ENCODE peak calls at places on chromosomes 3 and 15, in seven cellular contexts. One of them, this sample, is unnamed.

GRCh38 chr3:171192176-171192854 is 165.8 kb upstream of the SLC2A2 start:
- DNase-seq in GM23248: peak; percentile 77
- DNase-seq in HepG2: no peak
- DNase-seq in transverse colon: no peak
- DNase-seq in heart right ventricle: no peak
- DNase-seq in aorta: no peak
- DNase-seq in tibial nerve: no peak
- DNase-seq in this sample: no peak

GRCh38 chr3:79414035-79414434 is 353.8 kb downstream of the ROBO1 start:
- DNase-seq in GM23248: no peak
- DNase-seq in HepG2: no peak
- DNase-seq in transverse colon: no peak
- DNase-seq in heart right ventricle: no peak
- DNase-seq in aorta: no peak
- DNase-seq in tibial nerve: no peak
- DNase-seq in this sample: no peak

GRCh38 chr15:58165661-58166060 is 27.5 kb downstream of the AQP9 start:
- DNase-seq in GM23248: peak; percentile 31
- DNase-seq in HepG2: peak; percentile 5
- DNase-seq in transverse colon: no peak
- DNase-seq in heart right ventricle: peak; percentile 34
- DNase-seq in aorta: peak; percentile 63
- DNase-seq in tibial nerve: no peak
- DNase-seq in this sample: no peak

GRCh38 chr15:94893091-94893490 is 661.7 kb downstream of the MCTP2 start:
- DNase-seq in GM23248: no peak
- DNase-seq in HepG2: no peak
- DNase-seq in transverse colon: no peak
- DNase-seq in heart right ventricle: no peak
- DNase-seq in aorta: no peak
- DNase-seq in tibial nerve: no peak
- DNase-seq in this sample: no peak

GRCh38 chr3:101945980-101946379 is 96.7 kb downstream of the NFKBIZ start:
- DNase-seq in GM23248: no peak
- DNase-seq in HepG2: no peak
- DNase-seq in transverse colon: no peak
- DNase-seq in heart right ventricle: no peak
- DNase-seq in aorta: no peak
- DNase-seq in tibial nerve: no peak
- DNase-seq in this sample: no peak

GRCh38 chr3:102141096-102141912 is 292.0 kb downstream of the NFKBIZ start:
- DNase-seq in GM23248: no peak
- DNase-seq in HepG2: no peak
- DNase-seq in transverse colon: no peak
- DNase-seq in heart right ventricle: no peak
- DNase-seq in aorta: no peak
- DNase-seq in tibial nerve: no peak
- DNase-seq in this sample: no peak

GRCh38 chr3:69009559-69010410 is 3.7 kb downstream of the EOGT start:
- DNase-seq in GM23248: peak; percentile 98
- DNase-seq in HepG2: no peak
- DNase-seq in transverse colon: no peak
- DNase-seq in heart right ventricle: no peak
- DNase-seq in aorta: peak; percentile 54
- DNase-seq in tibial nerve: no peak
- DNase-seq in this sample: no peak

GRCh38 chr3:188064831-188065493 is 89.0 kb upstream of the LPP start:
- DNase-seq in GM23248: no peak
- DNase-seq in HepG2: peak; percentile 57
- DNase-seq in transverse colon: no peak
- DNase-seq in heart right ventricle: no peak
- DNase-seq in aorta: no peak
- DNase-seq in tibial nerve: no peak
- DNase-seq in this sample: no peak

GRCh38 chr15:95684693-95685115 is 645.8 kb upstream of the NR2F2 start:
- DNase-seq in GM23248: peak; percentile 90
- DNase-seq in HepG2: no peak
- DNase-seq in transverse colon: no peak
- DNase-seq in heart right ventricle: no peak
- DNase-seq in aorta: no peak
- DNase-seq in tibial nerve: no peak
- DNase-seq in this sample: no peak

GRCh38 chr3:69207036-69207435 is 84.6 kb upstream of the LMOD3 start:
- DNase-seq in GM23248: no peak
- DNase-seq in HepG2: no peak
- DNase-seq in transverse colon: no peak
- DNase-seq in heart right ventricle: no peak
- DNase-seq in aorta: no peak
- DNase-seq in tibial nerve: no peak
- DNase-seq in this sample: no peak

DNA sequence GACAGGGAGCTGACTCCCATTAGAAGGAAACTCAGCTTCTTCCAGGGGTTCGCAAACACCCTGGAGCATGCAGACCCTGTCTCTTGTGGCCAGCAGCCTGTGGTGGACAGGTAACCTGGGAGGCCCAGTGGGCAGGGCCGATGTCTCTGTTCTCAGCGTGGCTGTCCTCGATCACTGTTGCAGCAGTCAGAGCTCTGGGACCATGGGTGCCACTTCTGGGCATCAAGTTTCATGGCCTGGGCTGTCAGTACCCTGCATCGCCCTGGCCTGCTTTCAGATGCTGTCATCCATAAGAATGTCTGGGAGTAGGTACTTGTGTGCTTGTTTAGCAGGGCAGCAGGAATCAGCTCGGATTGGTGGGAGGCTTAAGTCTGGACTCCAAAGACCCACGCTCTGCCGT is 54.4 kb downstream of the SLC6A6 start:
- DNase-seq in GM23248: no peak
- DNase-seq in HepG2: no peak
- DNase-seq in transverse colon: no peak
- DNase-seq in heart right ventricle: no peak
- DNase-seq in aorta: no peak
- DNase-seq in tibial nerve: no peak
- DNase-seq in this sample: no peak
- H3K27me3 ChIP-seq in GM23248: no peaks in the 10 kb centered on the region
- H3K27me3 ChIP-seq in HepG2: no peaks in the 10 kb centered on the region
- H3K27me3 ChIP-seq in transverse colon: no peaks in the 10 kb centered on the region
- H3K27me3 ChIP-seq in heart right ventricle: no peaks in the 10 kb centered on the region
- H3K27me3 ChIP-seq in aorta: no peaks in the 10 kb centered on the region
- H3K27me3 ChIP-seq in tibial nerve: no peaks in the 10 kb centered on the region
- H3K27me3 ChIP-seq in this sample: no peaks in the 10 kb centered on the region

DNA sequence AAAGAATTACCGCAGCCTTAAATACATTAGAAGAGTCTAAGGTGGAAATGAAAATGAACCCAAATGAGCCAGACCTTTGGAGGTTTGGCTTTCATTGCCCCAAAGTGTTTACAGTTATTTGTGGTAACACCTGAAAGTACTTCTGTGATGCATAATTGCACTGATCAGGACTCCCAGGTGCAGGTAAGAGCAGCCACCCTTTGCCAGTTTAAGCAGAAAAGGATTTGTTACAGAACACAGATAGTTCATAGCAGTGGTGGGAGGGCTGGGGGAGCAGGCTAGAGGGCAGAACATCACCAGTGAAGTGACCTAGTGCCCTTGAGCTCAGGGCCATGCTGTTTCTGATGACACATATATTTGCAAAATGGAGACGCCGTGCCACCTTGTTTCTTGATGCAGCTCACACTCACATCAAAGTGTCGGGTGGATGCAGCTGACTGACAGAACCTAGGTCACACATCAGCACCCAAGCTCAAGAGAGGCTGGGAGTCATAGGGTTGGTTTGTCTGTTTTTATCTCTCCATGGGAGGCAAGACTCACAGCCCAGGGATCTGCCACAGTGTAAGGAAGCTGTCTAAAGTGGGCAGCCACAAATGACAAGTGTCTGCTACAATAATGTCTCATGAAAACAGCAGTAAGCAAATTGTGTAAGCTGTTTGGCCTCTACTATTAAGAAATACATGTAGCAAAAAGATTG is 49.1 kb downstream of the NEK11 start:
- DNase-seq in GM23248: no peak
- DNase-seq in HepG2: no peak
- DNase-seq in transverse colon: peak; percentile 8
- DNase-seq in heart right ventricle: no peak
- DNase-seq in aorta: no peak
- DNase-seq in tibial nerve: no peak
- DNase-seq in this sample: no peak
- H3K4me3 ChIP-seq in GM23248: no peak overlapping the region
- H3K4me3 ChIP-seq in HepG2: no peak overlapping the region
- H3K4me3 ChIP-seq in transverse colon: no peak overlapping the region
- H3K4me3 ChIP-seq in heart right ventricle: no peak overlapping the region
- H3K4me3 ChIP-seq in aorta: no peak overlapping the region
- H3K4me3 ChIP-seq in tibial nerve: no peak overlapping the region
- H3K4me3 ChIP-seq in this sample: no peak overlapping the region

GRCh38 chr15:89760303-89761008 is 9.4 kb upstream of the MESP1 start:
- DNase-seq in GM23248: peak; percentile 71
- DNase-seq in HepG2: peak; percentile 61
- DNase-seq in transverse colon: peak; percentile 90
- DNase-seq in heart right ventricle: peak; percentile 86
- DNase-seq in aorta: peak; percentile 82
- DNase-seq in tibial nerve: peak; percentile 76
- DNase-seq in this sample: peak; percentile 94
- H3K27ac ChIP-seq in GM23248: no peak overlapping the region
- H3K27ac ChIP-seq in HepG2: no peak overlapping the region
- H3K27ac ChIP-seq in transverse colon: peak overlapping the region; percentile 67
- H3K27ac ChIP-seq in heart right ventricle: no peak overlapping the region
- H3K27ac ChIP-seq in aorta: no peak overlapping the region
- H3K27ac ChIP-seq in tibial nerve: no peak overlapping the region
- H3K27ac ChIP-seq in this sample: no peak overlapping the region

GRCh38 chr3:128247841-128248240 is 94.6 kb downstream of the EEFSEC start:
- DNase-seq in GM23248: no peak
- DNase-seq in HepG2: no peak
- DNase-seq in transverse colon: no peak
- DNase-seq in heart right ventricle: no peak
- DNase-seq in aorta: no peak
- DNase-seq in tibial nerve: no peak
- DNase-seq in this sample: no peak
- H3K27me3 ChIP-seq in GM23248: no peaks in the 10 kb centered on the region
- H3K27me3 ChIP-seq in HepG2: no peaks in the 10 kb centered on the region
- H3K27me3 ChIP-seq in transverse colon: no peaks in the 10 kb centered on the region
- H3K27me3 ChIP-seq in heart right ventricle: no peaks in the 10 kb centered on the region
- H3K27me3 ChIP-seq in aorta: no peaks in the 10 kb centered on the region
- H3K27me3 ChIP-seq in tibial nerve: no peaks in the 10 kb centered on the region
- H3K27me3 ChIP-seq in this sample: no peaks in the 10 kb centered on the region

DNA sequence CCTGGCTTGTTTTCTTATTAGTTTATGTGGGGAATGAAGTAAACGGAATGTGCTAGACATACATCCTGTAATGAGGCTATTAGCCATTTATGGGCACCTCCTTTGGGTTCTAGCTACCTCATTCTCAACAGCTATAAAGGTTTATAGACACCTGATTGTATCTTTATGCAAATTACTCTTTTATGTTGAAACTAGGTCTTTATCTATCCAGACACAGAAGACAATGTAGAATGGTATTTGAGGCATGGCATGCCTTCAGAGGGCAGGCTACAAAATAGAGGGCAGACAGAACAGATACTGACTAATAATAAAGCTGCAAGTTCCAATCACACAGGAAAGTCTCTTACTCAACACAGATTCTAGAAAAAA is 27.1 kb downstream of the TBC1D2B start:
- DNase-seq in GM23248: peak; percentile 51
- DNase-seq in HepG2: no peak
- DNase-seq in transverse colon: no peak
- DNase-seq in heart right ventricle: no peak
- DNase-seq in aorta: no peak
- DNase-seq in tibial nerve: no peak
- DNase-seq in this sample: no peak
- H3K4me3 ChIP-seq in GM23248: peak overlapping the region; percentile 18
- H3K4me3 ChIP-seq in HepG2: no peak overlapping the region
- H3K4me3 ChIP-seq in transverse colon: no peak overlapping the region
- H3K4me3 ChIP-seq in heart right ventricle: no peak overlapping the region
- H3K4me3 ChIP-seq in aorta: no peak overlapping the region
- H3K4me3 ChIP-seq in tibial nerve: no peak overlapping the region
- H3K4me3 ChIP-seq in this sample: no peak overlapping the region

DNA sequence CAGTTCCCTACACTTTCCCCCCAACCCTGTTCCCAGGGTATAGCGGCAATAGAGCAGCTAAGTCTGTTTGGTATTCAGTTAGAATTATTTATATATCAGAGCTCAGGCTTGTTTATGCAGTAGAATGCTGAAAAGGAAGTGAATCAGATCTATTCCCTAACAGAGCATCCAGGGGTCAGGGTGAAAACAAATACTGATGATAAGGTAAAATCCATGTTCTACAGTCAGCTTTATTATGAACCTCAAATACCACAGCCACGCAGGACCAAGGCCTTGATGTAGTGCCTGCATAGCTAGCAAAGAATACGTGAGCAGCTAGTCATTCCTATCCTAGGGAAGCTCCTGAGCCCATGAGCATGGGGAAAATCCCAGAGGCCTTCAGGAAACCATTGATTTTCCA is 229.7 kb upstream of the ICE2 start:
- DNase-seq in GM23248: peak; percentile 17
- DNase-seq in HepG2: no peak
- DNase-seq in transverse colon: no peak
- DNase-seq in heart right ventricle: no peak
- DNase-seq in aorta: no peak
- DNase-seq in tibial nerve: no peak
- DNase-seq in this sample: no peak
- H3K27ac ChIP-seq in GM23248: no peak overlapping the region
- H3K27ac ChIP-seq in HepG2: no peak overlapping the region
- H3K27ac ChIP-seq in transverse colon: no peak overlapping the region
- H3K27ac ChIP-seq in heart right ventricle: no peak overlapping the region
- H3K27ac ChIP-seq in aorta: no peak overlapping the region
- H3K27ac ChIP-seq in tibial nerve: no peak overlapping the region
- H3K27ac ChIP-seq in this sample: no peak overlapping the region

DNA sequence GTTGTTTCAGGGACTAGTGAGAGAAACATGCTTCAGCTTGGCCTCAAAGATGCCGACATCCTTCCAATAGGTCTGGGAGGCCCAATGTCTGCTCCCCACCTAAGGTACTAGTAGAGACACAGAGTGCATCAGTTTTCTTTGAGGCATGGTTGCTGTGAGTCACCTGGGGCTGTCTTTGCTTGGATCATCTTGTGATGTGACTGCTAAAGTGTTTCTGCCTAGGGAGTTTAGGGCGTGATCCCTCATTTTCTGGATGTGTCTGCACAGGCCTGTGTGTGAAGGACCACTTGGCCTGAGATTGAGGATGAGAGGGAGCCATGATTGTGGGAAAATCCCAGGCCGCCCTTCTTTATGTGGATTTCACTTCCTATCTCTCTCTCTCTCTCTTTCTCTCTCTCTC is 4.8 kb downstream of the GASK1A start:
- DNase-seq in GM23248: peak; percentile 3
- DNase-seq in HepG2: no peak
- DNase-seq in transverse colon: no peak
- DNase-seq in heart right ventricle: no peak
- DNase-seq in aorta: no peak
- DNase-seq in tibial nerve: no peak
- DNase-seq in this sample: no peak
- H3K27me3 ChIP-seq in GM23248: peaks cover 29% of the 10 kb centered on the region
- H3K27me3 ChIP-seq in HepG2: peaks cover 60% of the 10 kb centered on the region
- H3K27me3 ChIP-seq in transverse colon: peaks cover 26% of the 10 kb centered on the region
- H3K27me3 ChIP-seq in heart right ventricle: peaks cover 6% of the 10 kb centered on the region
- H3K27me3 ChIP-seq in aorta: no peaks in the 10 kb centered on the region
- H3K27me3 ChIP-seq in tibial nerve: no peaks in the 10 kb centered on the region
- H3K27me3 ChIP-seq in this sample: peaks cover 2% of the 10 kb centered on the region

GRCh38 chr15:64464271-64465005 is 4.1 kb downstream of the ZNF609 start:
- DNase-seq in GM23248: peak; percentile 51
- DNase-seq in HepG2: no peak
- DNase-seq in transverse colon: no peak
- DNase-seq in heart right ventricle: no peak
- DNase-seq in aorta: no peak
- DNase-seq in tibial nerve: no peak
- DNase-seq in this sample: no peak
- H3K4me3 ChIP-seq in GM23248: no peak overlapping the region
- H3K4me3 ChIP-seq in HepG2: no peak overlapping the region
- H3K4me3 ChIP-seq in transverse colon: no peak overlapping the region
- H3K4me3 ChIP-seq in heart right ventricle: no peak overlapping the region
- H3K4me3 ChIP-seq in aorta: no peak overlapping the region
- H3K4me3 ChIP-seq in tibial nerve: no peak overlapping the region
- H3K4me3 ChIP-seq in this sample: no peak overlapping the region

GRCh38 chr3:109944836-109945235 is 607.5 kb upstream of the DPPA4 start:
- DNase-seq in GM23248: no peak
- DNase-seq in HepG2: no peak
- DNase-seq in transverse colon: no peak
- DNase-seq in heart right ventricle: no peak
- DNase-seq in aorta: no peak
- DNase-seq in tibial nerve: no peak
- DNase-seq in this sample: no peak
- H3K27ac ChIP-seq in GM23248: no peak overlapping the region
- H3K27ac ChIP-seq in HepG2: no peak overlapping the region
- H3K27ac ChIP-seq in transverse colon: no peak overlapping the region
- H3K27ac ChIP-seq in heart right ventricle: no peak overlapping the region
- H3K27ac ChIP-seq in aorta: no peak overlapping the region
- H3K27ac ChIP-seq in tibial nerve: no peak overlapping the region
- H3K27ac ChIP-seq in this sample: no peak overlapping the region

This sample was measured in colonic mucosa.